ENCODE peak calls at places on chromosomes 2 and 18, in four cellular contexts. Q, I, W and N are unnamed samples.

GRCh38 chr2:29576231-29576630 is 345.2 kb downstream of the ALK start:
- DNase-seq in Q (no peak), I (no peak), W (no peak), N (no peak)

GRCh38 chr2:160087854-160088745 is 25.7 kb upstream of the PLA2R1 start:
- DNase-seq in Q (peak), I (no peak), W (peak), N (no peak)

GRCh38 chr2:73938761-73939352 is 12.2 kb downstream of the DGUOK start:
- DNase-seq in Q (peak), I (peak), W (no peak), N (no peak)

GRCh38 chr18:24068945-24069693 is 54.6 kb downstream of the TTC39C start:
- DNase-seq in Q (no peak), I (no peak), W (no peak), N (no peak)

GRCh38 chr2:166384774-166385173 is 9.0 kb upstream of the SCN9A start:
- DNase-seq in Q (peak), I (peak), W (no peak), N (no peak)

GRCh38 chr18:6158958-6159357 is 255.8 kb downstream of the L3MBTL4 start:
- DNase-seq in Q (no peak), I (no peak), W (no peak), N (no peak)

GRCh38 chr2:180187611-180188010 is 180.5 kb upstream of the CWC22 start:
- DNase-seq in Q (no peak), I (no peak), W (no peak), N (no peak)

GRCh38 chr2:156394033-156394741 is 42.0 kb upstream of the GPD2 start:
- DNase-seq in Q (no peak), I (no peak), W (no peak), N (no peak)

GRCh38 chr2:217604527-217605279 is 398.1 kb downstream of the TNS1 start:
- DNase-seq in Q (no peak), I (no peak), W (peak), N (no peak)

GRCh38 chr2:138507267-138507666 is 5.7 kb downstream of the SPOPL start:
- DNase-seq in Q (no peak), I (no peak), W (no peak), N (no peak)

GRCh38 chr2:231032575-231033140 is 4.7 kb upstream of the C2orf72 start:
- DNase-seq in Q (no peak), I (no peak), W (no peak), N (no peak)

GRCh38 chr2:180690611-180691010 is 289.8 kb upstream of the UBE2E3 start:
- DNase-seq in Q (no peak), I (peak), W (no peak), N (no peak)

GRCh38 chr2:134917219-134917957 is 1.2 kb upstream of the CCNT2 start:
- DNase-seq in Q (no peak), I (no peak), W (no peak), N (no peak)

GRCh38 chr2:102238039-102238756 is 51.4 kb downstream of the IL1RL2 start:
- DNase-seq in Q (peak), I (no peak), W (no peak), N (no peak)

DNA sequence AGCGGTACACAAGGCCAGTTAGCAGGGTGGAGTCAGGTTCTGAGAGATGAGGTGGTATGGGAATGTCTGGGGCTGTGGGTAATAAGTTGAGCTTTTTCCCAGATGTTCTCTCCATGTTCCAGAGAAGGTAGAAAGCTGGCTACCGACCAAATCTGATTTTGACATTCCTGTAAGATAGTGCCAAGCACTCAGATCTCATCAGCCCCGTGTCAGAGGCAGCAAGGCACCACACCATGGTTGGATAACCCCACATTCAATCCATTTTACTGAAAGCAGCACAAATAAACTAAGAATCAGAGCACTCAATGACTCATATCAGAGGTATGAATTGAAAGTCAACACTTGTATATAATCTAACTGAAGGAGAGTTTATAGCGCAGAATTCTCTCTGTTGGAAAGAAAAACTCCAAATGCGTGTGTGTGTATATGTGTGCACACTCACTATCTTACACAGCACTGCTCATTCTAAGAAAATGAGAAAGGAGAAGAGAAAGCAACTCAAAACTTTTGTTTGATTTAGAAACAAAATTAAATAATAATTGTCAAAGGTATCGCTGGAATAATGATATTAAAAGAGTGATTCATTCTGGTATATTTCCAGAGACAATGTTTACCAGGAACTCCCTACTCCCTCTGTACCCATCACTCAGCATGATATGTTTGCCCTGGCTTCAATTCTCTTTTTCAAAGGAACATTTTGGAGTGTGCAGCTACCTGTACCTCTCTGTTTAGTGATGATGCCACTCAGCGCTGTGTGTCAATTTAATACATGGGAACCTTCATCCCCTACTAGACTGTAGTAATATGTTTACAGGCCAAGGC is 375.1 kb upstream of the ID2 start:
- DNase-seq in Q (peak), I (peak), W (no peak), N (peak)
- H3K4me3 ChIP-seq in Q (no peak), I (no peak), W (no peak), N (no peak)

DNA sequence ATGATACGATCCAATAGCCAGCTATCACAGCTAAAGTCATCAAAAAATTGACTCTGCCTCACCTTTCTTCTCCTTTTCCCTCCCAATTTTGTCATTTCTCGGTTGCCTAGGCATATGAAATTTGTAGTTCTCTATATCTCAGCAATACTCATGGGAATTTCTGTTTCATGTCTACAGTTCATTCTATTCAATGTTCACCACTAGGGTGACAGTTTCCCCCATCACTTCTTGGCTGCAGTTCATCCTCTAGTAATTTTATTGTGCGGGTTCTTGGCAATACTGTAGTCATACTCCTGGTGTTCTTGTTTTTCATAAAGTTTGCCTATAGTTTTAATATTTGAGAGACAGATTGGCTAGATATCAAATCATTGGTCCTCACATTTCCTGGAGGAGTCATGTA is 872.2 kb upstream of the ID2 start:
- DNase-seq in Q (no peak), I (no peak), W (no peak), N (no peak)
- TF ChIP-seq CTCF in Q (no peak), I (no peak), W (peak), N (no peak)

DNA sequence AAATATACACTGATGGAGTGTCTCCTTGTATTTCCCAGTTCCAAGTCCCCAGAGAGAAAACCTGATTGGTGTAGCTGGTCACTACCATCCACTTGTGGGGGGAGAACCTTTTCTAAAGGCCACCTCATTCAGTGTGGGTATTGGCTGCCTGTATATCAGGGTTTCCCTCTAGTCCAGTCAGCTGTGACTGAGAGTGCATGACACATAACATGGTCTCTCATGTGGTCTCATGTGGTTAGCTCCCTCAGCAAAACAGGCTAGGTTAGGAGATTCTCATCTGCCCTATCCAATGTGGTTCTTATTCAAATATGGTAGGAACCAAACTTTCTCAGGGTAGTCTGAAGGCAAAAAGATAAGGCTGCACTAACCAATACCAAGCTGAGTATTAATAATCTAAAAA is 4.1 kb upstream of the GORASP2 start:
- DNase-seq in Q (no peak), I (no peak), W (no peak), N (no peak)
- H3K4me3 ChIP-seq in Q (no peak), I (no peak), W (no peak), N (no peak)

DNA sequence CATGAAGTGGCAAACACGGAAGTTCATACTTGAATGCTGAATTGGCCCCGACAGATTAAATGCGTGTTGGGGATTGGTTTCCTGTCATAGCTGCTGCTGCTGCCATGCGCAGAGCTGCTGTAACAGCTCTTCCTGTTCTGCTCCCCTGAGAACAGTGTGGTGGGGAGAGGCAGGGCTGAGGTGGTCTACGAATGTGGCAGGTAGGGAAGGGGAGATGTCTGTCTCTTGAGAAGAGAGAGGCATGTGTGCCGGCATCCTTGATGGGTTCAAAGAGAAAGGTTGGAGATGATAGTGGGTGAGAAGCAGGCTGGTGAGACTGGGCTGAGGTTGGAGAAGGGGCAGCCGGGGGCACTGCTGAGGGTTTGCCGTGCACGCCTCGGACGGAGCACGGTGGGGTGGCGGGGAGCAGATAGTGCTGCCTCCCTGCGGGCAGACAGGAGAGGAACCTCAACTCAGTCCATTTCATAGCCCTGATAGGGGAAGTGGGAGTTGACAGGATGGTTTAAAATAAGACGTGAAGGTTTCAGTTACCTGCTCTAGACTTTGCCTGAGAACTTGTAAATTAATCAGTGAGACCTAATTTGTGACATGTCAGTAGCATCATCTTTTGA is 46.1 kb downstream of the TMEM185B start:
- DNase-seq in Q (no peak), I (peak), W (no peak), N (no peak)
- TF ChIP-seq CTCF in Q (no peak), I (peak), W (no peak), N (no peak)

GRCh38 chr2:56753182-56753581 is 569.4 kb downstream of the CCDC85A start:
- DNase-seq in Q (no peak), I (no peak), W (no peak), N (no peak)

GRCh38 chr2:56743807-56744206 is 560.0 kb downstream of the CCDC85A start:
- DNase-seq in Q (no peak), I (no peak), W (no peak), N (no peak)

GRCh38 chr2:56754066-56754615 is 570.4 kb downstream of the CCDC85A start:
- DNase-seq in Q (no peak), I (no peak), W (no peak), N (no peak)

GRCh38 chr2:56754627-56755026 is 570.8 kb downstream of the CCDC85A start:
- DNase-seq in Q (no peak), I (no peak), W (no peak), N (no peak)

DNA sequence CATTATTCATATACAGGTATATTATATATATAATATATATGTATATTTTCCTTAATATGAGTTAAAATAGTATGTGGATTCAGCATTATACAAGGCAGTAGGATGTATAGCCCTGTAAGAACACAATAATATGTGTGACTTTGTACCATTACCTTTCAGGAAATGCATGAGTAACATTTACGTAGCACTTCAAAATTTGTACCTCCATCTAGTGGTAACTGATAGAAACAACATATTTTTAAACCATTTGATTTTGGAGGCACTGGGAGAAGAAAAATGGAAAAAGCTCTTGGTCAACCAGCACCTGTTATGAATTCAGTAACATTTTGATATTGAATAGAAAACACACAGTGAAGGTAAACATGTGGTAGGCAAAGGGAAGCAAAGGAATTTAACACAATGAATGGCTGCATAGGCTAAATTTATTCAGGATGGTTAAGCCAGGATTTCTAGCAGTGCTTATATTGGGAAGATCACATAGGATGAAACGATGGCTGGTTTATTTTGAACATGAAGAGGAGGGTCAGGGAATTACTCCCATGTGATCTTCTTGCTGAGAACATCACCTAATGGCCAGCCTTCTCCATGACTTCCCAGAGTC is 565.5 kb downstream of the CCDC85A start:
- DNase-seq in Q (peak), I (peak), W (no peak), N (no peak)
- H3K4me3 ChIP-seq in Q (no peak), I (no peak), W (no peak), N (no peak)

GRCh38 chr18:77164762-77165485 is 32.3 kb upstream of the MBP start:
- DNase-seq in Q (no peak), I (no peak), W (no peak), N (no peak)

GRCh38 chr18:77164026-77164425 is 31.4 kb upstream of the MBP start:
- DNase-seq in Q (no peak), I (no peak), W (no peak), N (no peak)

GRCh38 chr18:77160515-77160914 is 27.9 kb upstream of the MBP start:
- DNase-seq in Q (no peak), I (no peak), W (no peak), N (no peak)

GRCh38 chr18:77161954-77162353 is 29.4 kb upstream of the MBP start:
- DNase-seq in Q (no peak), I (peak), W (no peak), N (no peak)

GRCh38 chr18:77162580-77162979 is 30.0 kb upstream of the MBP start:
- DNase-seq in Q (no peak), I (no peak), W (no peak), N (no peak)
- TF ChIP-seq CTCF in Q (no peak), I (no peak), W (no peak), N (no peak)